ENCODE peak calls at places on chromosomes 6 and 20, in ten cellular contexts. V is A673; M is Panc1; F is naive thymus-derived CD4-positive, alpha-beta T cell; Y is OCI-LY7; U is AG10803; C is aorta; T is suprapubic skin; B is AG09309; L is HFF-Myc. A is an unnamed sample.

GRCh38 chr6:9346923-9347322 is 911.6 kb upstream of the SLC35B3 start:
- DNase-seq in V (no peak), M (no peak), F (no peak), Y (no peak), U (no peak), C (no peak), T (no peak), B (no peak), L (no peak), A (no peak)

GRCh38 chr20:53884859-53885654 is 185.3 kb downstream of the BCAS1 start:
- DNase-seq in V (no peak), M (no peak), F (no peak), Y (no peak), U (no peak), C (no peak), T (no peak), B (no peak), L (no peak), A (no peak)

GRCh38 chr20:25076201-25076600 is 5.7 kb downstream of the VSX1 start:
- DNase-seq in V (no peak), M (no peak), F (no peak), Y (no peak), U (no peak), C (no peak), T (no peak), B (no peak), L (no peak), A (no peak)

GRCh38 chr6:138517635-138518034 is 18.3 kb upstream of the NHSL1 start:
- DNase-seq in V (peak), M (no peak), F (peak), Y (peak), U (peak), C (peak), T (no peak), B (no peak), L (no peak), A (peak)

GRCh38 chr20:47427746-47428145 is 71.2 kb upstream of the ZMYND8 start:
- DNase-seq in V (no peak), M (no peak), F (no peak), Y (no peak), U (no peak), C (no peak), T (no peak), B (no peak), L (no peak), A (no peak)

GRCh38 chr6:11343963-11344714 is 111.7 kb upstream of the NEDD9 start:
- DNase-seq in V (no peak), M (no peak), F (no peak), Y (no peak), U (no peak), C (no peak), T (no peak), B (no peak), L (no peak), A (no peak)

GRCh38 chr20:23284009-23284408 is 66.6 kb upstream of the NXT1 start:
- DNase-seq in V (no peak), M (no peak), F (no peak), Y (no peak), U (no peak), C (no peak), T (no peak), B (no peak), L (no peak), A (no peak)

GRCh38 chr20:45946149-45946970 is 11.9 kb downstream of the PCIF1 start:
- DNase-seq in V (no peak), M (no peak), F (no peak), Y (no peak), U (peak), C (peak), T (peak), B (no peak), L (no peak), A (peak)

GRCh38 chr6:10303806-10304520 is 110.9 kb downstream of the TFAP2A start:
- DNase-seq in V (no peak), M (no peak), F (no peak), Y (no peak), U (no peak), C (no peak), T (no peak), B (no peak), L (no peak), A (no peak)

GRCh38 chr6:170311696-170312095 is 5.1 kb downstream of the FAM120B start:
- DNase-seq in V (no peak), M (no peak), F (no peak), Y (no peak), U (peak), C (no peak), T (no peak), B (no peak), L (no peak), A (no peak)
- H3K4me3 ChIP-seq in V (no peak), M (no peak), F (no peak), Y (no peak), U (no peak), C (no peak), T (no peak), B (no peak), L (no peak), A (no peak)

GRCh38 chr20:61252601-61253263 is 671 bp downstream of the CDH4 start:
- DNase-seq in V (peak), M (no peak), F (no peak), Y (no peak), U (peak), C (no peak), T (no peak), B (no peak), L (no peak), A (no peak)
- H3K4me3 ChIP-seq in V (peak), M (no peak), F (no peak), Y (no peak), U (peak), C (peak), T (peak), B (peak), L (peak), A (no peak)

GRCh38 chr20:62239278-62239879 is 1.1 kb downstream of the OSBPL2 start:
- DNase-seq in V (no peak), M (no peak), F (no peak), Y (no peak), U (peak), C (no peak), T (no peak), B (no peak), L (no peak), A (no peak)
- H3K4me3 ChIP-seq in V (peak), M (peak), F (peak), Y (peak), U (peak), C (peak), T (peak), B (peak), L (peak), A (peak)

GRCh38 chr6:170067257-170067656 is 223.6 kb downstream of the DLL1 start:
- DNase-seq in V (no peak), M (no peak), F (no peak), Y (no peak), U (no peak), C (no peak), T (peak), B (no peak), L (no peak), A (no peak)
- H3K4me3 ChIP-seq in V (no peak), M (no peak), F (no peak), Y (no peak), U (no peak), C (no peak), T (no peak), B (no peak), L (no peak), A (no peak)